ENCODE peak calls at places on chromosome 13, in four cellular contexts. X is left lung, K is adrenal gland, D is stomach. V is an unnamed sample.

GRCh38 chr13:66414196-66414800 is 815.8 kb downstream of the PCDH9 start:
- DNase-seq in X (no peak), K (no peak), D (no peak), V (no peak)

GRCh38 chr13:110592670-110593069 is 22.7 kb upstream of the NAXD start:
- DNase-seq in X (no peak), K (no peak), D (no peak), V (no peak)

GRCh38 chr13:48493076-48493765 is 39.7 kb downstream of the RCBTB2 start:
- DNase-seq in X (no peak), K (no peak), D (no peak), V (no peak)

GRCh38 chr13:58324130-58324529 is 692.6 kb downstream of the PCDH17 start:
- DNase-seq in X (no peak), K (no peak), D (no peak), V (no peak)

GRCh38 chr13:72542241-72542640 is 185.2 kb downstream of the MZT1 start:
- DNase-seq in X (no peak), K (no peak), D (no peak), V (no peak)

GRCh38 chr13:20136781-20137703 is 23.8 kb downstream of the GJA3 start:
- DNase-seq in X (no peak), K (no peak), D (peak; percentile 59), V (no peak)

GRCh38 chr13:59112375-59112774 is 1051.4 kb downstream of the DIAPH3 start:
- DNase-seq in X (no peak), K (peak; percentile 19), D (no peak), V (peak; percentile 81)

GRCh38 chr13:93227906-93228801 is 1.5 kb downstream of the GPC6 start:
- DNase-seq in X (peak; percentile 52), K (peak; percentile 25), D (peak; percentile 28), V (no peak)

GRCh38 chr13:64471916-64472315 is 2758.2 kb downstream of the PCDH9 start:
- DNase-seq in X (no peak), K (no peak), D (no peak), V (no peak)

GRCh38 chr13:94256671-94257070 is 222.8 kb downstream of the DCT start:
- DNase-seq in X (no peak), K (no peak), D (no peak), V (no peak)

DNA sequence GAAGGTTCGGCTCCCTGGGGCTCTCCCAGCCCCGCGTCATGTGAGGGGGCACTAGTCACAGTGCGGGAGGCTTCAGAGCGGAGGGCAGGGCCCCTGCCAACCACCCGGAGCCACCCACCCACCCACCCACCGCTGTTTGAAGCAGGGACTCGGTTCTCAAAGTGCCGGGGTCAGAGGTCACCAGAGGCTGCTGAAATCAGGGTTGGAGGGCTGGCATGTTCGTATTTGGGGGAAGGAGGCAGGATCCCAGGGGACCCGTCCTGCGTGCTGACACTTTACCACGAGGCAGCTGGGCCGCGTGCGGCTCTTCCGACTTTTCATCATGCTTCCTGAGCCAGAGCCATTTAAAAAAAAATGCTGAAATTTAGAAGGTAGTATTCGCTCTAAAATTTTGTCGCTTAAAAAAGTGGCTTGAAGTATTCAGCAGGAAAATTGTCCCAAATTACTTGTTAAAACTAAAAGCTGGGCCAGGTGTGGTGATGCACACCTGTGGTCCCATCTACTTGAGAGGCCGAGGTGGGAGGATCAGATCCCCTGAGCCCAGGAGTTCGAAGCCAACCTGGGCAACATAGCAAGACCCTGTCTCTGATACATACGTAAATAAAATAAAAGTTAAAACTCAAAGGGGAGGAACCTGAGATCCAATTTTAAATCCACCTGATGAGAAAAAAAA is 21.2 kb downstream of the ATP11A start:
- DNase-seq in X (peak; percentile 32), K (no peak), D (no peak), V (no peak)
- H3K4me3 ChIP-seq in X (no peak overlapping the region), K (no peak overlapping the region), D (peak overlapping the region; percentile 7), V (peak overlapping the region; percentile 26)

DNA sequence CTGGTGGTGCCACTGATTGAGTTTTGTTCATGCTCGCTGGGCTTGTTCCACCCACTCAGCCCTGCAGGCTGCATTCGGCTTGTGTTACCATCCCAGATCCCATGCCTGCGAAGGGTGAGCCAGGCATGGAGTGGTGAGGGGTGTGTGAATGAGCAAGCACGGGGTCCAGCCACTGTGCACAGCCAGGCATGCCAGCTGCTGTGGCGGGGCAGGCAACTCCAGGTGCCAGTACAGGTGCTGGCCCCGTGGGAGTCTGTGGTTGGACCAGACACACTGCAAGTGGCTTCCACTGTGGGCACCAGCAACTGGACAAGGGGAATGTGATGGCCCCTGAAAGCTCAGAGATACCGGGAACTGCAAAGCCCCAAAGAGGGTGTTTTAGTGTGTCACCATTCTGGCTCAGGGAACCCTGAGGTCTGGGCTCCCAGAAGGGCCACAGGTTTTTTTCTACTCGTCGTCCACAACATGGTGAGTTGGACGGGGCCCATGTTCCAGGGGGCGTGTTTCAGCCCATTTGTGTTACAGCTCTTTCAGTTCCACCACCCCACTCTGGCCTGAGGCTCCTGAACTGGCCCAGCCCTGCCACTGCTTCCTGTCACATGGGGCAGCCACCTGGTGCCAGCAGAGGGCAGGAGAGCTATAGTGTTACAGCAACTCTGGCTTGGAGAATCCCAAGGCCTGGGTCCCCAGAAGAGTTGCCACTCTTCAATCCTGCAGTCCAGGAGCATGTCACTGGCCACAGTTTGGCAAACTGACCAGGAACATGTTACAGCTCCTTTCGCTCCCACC is 217.0 kb upstream of the OBI1 start:
- DNase-seq in X (no peak), K (no peak), D (no peak), V (no peak)
- TF ChIP-seq CTCF in X (no peak), K (no peak), D (no peak), V (no peak)

GRCh38 chr13:27437126-27437525 is 12.7 kb downstream of the GTF3A start:
- DNase-seq in X (no peak), K (no peak), D (no peak), V (no peak)

GRCh38 chr13:27427663-27428062 is 3.2 kb downstream of the GTF3A start:
- DNase-seq in X (no peak), K (peak; percentile 35), D (no peak), V (no peak)

GRCh38 chr13:27432180-27432579 is 7.8 kb downstream of the GTF3A start:
- DNase-seq in X (no peak), K (no peak), D (no peak), V (no peak)

GRCh38 chr13:27428160-27428559 is 3.7 kb downstream of the GTF3A start:
- DNase-seq in X (no peak), K (no peak), D (no peak), V (no peak)

DNA sequence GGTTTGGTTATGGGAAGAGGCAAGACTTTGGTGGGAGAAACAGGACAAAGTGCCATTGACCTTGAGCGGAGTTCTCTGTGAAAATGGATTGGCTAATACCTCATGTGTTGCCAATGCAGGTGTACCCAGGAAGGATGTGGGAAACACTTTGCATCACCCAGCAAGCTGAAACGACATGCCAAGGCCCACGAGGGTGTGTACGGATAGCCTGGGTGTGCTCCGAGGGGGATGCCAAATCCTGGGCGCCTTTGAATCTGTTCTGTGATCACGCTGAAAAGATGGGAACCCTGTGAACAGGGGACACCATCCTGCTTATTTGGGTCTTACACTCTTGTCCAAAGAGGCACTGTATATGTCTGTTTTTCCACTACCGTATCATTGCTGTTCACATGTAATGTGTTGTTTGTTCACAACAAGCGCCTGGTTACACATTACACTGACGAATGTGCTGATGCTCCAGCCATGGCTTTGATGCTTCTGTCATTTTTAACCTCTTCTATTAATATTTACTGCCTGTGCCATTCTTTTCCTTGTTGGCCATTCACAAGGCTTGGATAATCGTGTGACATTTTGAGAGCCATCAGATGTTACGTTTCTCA is 8.3 kb downstream of the GTF3A start:
- DNase-seq in X (no peak), K (no peak), D (no peak), V (no peak)
- H3K36me3 ChIP-seq in X (peaks cover 93% of the 10 kb centered on the region), K (no peaks in the 10 kb centered on the region), D (peaks cover 62% of the 10 kb centered on the region), V (peaks cover 13% of the 10 kb centered on the region)

GRCh38 chr13:97241761-97242160 is 19.6 kb downstream of the MBNL2 start:
- DNase-seq in X (no peak), K (no peak), D (no peak), V (no peak)

GRCh38 chr13:97243915-97244820 is 22.0 kb downstream of the MBNL2 start:
- DNase-seq in X (no peak), K (no peak), D (no peak), V (no peak)

GRCh38 chr13:97240789-97241734 is 18.9 kb downstream of the MBNL2 start:
- DNase-seq in X (no peak), K (no peak), D (no peak), V (no peak)

GRCh38 chr13:97245011-97245410 is 22.9 kb downstream of the MBNL2 start:
- DNase-seq in X (no peak), K (no peak), D (no peak), V (no peak)

DNA sequence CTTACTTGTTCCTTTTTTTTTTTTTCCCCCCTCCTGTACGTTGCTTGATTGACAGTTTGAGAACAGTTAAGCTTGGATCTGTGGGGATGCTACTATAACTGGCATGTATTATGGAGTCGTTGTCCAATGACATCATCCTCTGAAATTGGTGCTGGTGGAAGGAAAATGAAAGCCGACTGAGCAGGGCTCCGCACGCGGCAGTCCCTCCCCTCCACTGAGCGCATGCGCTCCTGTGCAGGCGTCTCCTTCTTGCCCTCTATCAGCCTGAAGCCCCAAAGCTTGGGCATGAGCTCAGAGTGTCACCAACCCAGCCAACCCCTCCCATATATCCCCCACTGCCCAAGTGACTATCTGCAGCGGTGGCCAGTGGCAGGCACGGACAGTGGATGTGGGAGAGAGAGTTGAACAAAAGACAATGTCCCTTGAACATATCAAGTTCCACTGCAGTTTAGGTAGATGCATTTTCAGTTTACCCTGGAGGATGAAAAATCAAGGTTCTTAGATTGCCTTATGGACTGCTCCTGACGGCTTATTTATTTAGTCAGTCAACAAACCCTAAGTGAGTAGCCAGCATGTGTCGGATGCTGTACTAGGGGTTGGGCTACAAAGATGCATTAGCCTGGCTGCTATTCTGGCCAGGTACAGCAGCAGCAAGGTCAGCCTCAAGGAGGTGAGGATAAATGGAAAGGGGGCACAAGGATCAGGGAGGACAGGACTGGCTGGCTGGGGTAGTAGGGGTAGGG is 20.8 kb downstream of the MBNL2 start:
- DNase-seq in X (no peak), K (no peak), D (no peak), V (no peak)
- H3K4me3 ChIP-seq in X (no peak overlapping the region), K (no peak overlapping the region), D (no peak overlapping the region), V (no peak overlapping the region)

V was measured in BJ.